ENCODE peak calls at places on chromosomes 7 and 10, in four cellular contexts. N is A549, S is WTC11, Q is K562. L is an unnamed sample.

GRCh38 chr10:49050338-49050737 is 65.0 kb downstream of the VSTM4 start:
- DNase-seq in S (no peak), N (no peak), Q (no peak), L (no peak)

GRCh38 chr7:107258737-107259136 is 89.9 kb downstream of the HBP1 start:
- DNase-seq in N (no peak), Q (no peak), S (no peak), L (no peak)

GRCh38 chr7:92691578-92691977 is 101.4 kb upstream of the FAM133B start:
- DNase-seq in N (peak), S (no peak), Q (peak), L (peak)

GRCh38 chr7:50832744-50833143 is 50.0 kb upstream of the GRB10 start:
- DNase-seq in Q (no peak), S (no peak), N (peak), L (no peak)

GRCh38 chr7:47681241-47681810 is 99.4 kb upstream of the TNS3 start:
- DNase-seq in S (no peak), N (no peak), Q (no peak), L (no peak)

GRCh38 chr10:116620423-116621400 is at the start of gene PNLIPRP2:
- DNase-seq in Q (no peak), N (no peak), S (no peak), L (peak)

GRCh38 chr7:124765401-124766352 is at the start of gene GPR37:
- DNase-seq in Q (peak), S (peak), N (peak), L (no peak)

GRCh38 chr10:37972396-37972795 is 4.1 kb downstream of the ZNF25 start:
- DNase-seq in S (no peak), Q (no peak), N (no peak), L (no peak)

GRCh38 chr7:95066736-95067530 is 159.5 kb downstream of the PPP1R9A start:
- DNase-seq in N (peak), S (no peak), Q (no peak), L (peak)

GRCh38 chr10:75071164-75071489 is 40.3 kb upstream of the SAMD8 start:
- DNase-seq in N (no peak), Q (no peak), S (no peak), L (no peak)

GRCh38 chr7:497346-497745 is 22.3 kb downstream of the PDGFA start:
- DNase-seq in Q (no peak), S (no peak), N (no peak), L (no peak)

GRCh38 chr10:97018251-97019212 is 167.2 kb downstream of the SLIT1 start:
- DNase-seq in Q (no peak), S (no peak), N (no peak), L (no peak)

GRCh38 chr10:19815036-19815435 is 1.2 kb upstream of the PLXDC2 start:
- DNase-seq in N (no peak), Q (no peak), S (no peak), L (no peak)

GRCh38 chr10:19816420-19817250 is at the start of gene PLXDC2:
- DNase-seq in S (peak), Q (no peak), N (peak), L (no peak)

GRCh38 chr10:19817251-19818046 is 1.2 kb downstream of the PLXDC2 start:
- DNase-seq in N (no peak), S (peak), Q (no peak), L (no peak)

GRCh38 chr10:19812976-19813375 is 3.3 kb upstream of the PLXDC2 start:
- DNase-seq in S (no peak), N (no peak), Q (no peak), L (no peak)

GRCh38 chr10:19815478-19816419 is 483 bp upstream of the PLXDC2 start:
- DNase-seq in N (peak), Q (no peak), S (peak), L (no peak)
- TF ChIP-seq NR3C1 in N (no peak), Q (no peak), S (no peak), L (no peak)

GRCh38 chr7:112204072-112204775 is 2.0 kb downstream of the DOCK4 start:
- DNase-seq in N (no peak), S (no peak), Q (no peak), L (no peak)

GRCh38 chr7:112206238-112207105 is at the start of the genes DOCK4 and ZNF277:
- DNase-seq in Q (peak), N (peak), S (peak), L (peak)

GRCh38 chr7:112204776-112205347 is 1.3 kb downstream of the DOCK4 start:
- DNase-seq in N (no peak), Q (no peak), S (no peak), L (no peak)

GRCh38 chr7:112207106-112207592 is 654 bp downstream of the ZNF277 start:
- DNase-seq in Q (peak), N (no peak), S (no peak), L (no peak)

GRCh38 chr7:112205348-112206237 is 606 bp downstream of the DOCK4 start:
- DNase-seq in N (peak), S (peak), Q (peak), L (peak)
- TF ChIP-seq NR3C1 in N (no peak), S (no peak), Q (no peak), L (no peak)

GRCh38 chr7:111527545-111527944 is 34.7 kb downstream of the IMMP2L start:
- DNase-seq in S (no peak), N (no peak), Q (no peak), L (no peak)

GRCh38 chr7:111530356-111530668 is 32.0 kb downstream of the IMMP2L start:
- DNase-seq in Q (no peak), S (no peak), N (no peak), L (no peak)

GRCh38 chr7:111531993-111532392 is 30.3 kb downstream of the IMMP2L start:
- DNase-seq in Q (no peak), N (no peak), S (no peak), L (no peak)

GRCh38 chr7:111528331-111528730 is 34.0 kb downstream of the IMMP2L start:
- DNase-seq in N (no peak), Q (no peak), S (no peak), L (no peak)

GRCh38 chr7:111529507-111530355 is 32.6 kb downstream of the IMMP2L start:
- DNase-seq in Q (no peak), S (no peak), N (peak), L (peak)
- TF ChIP-seq NR3C1 in Q (no peak), S (no peak), N (no peak), L (no peak)

DNA sequence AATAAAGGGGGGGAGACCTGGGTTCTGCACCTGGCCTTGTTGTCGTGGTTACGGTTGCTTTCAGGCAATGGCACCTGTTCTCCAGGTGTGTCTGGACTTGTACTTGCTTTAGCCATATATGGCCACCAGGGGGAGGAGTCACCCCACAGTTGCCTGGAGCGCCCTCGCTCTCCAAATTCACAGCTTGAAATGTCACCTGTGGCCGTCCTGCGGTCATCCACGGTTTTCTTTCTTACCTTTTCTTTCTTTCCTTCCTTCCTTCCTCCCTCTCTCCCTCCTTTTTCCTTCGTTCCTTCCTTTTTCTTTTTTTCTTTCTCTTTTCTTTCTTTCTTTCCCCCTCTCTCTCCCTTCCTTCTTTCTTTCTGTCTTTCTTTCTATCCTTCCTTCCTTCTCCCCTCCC is 157.2 kb upstream of the ZNF92 start:
- DNase-seq in N (peak), Q (no peak), S (peak), L (peak)
- TF ChIP-seq NR3C1 in N (no peak), Q (no peak), S (no peak), L (no peak)

GRCh38 chr10:71396084-71396713 is 521 bp upstream of the CDH23 start:
- DNase-seq in Q (peak), S (peak), N (peak), L (no peak)
- TF ChIP-seq NR3C1 in Q (no peak), S (no peak), N (no peak), L (no peak)

GRCh38 chr10:35854661-35855060 is 212.6 kb upstream of the FZD8 start:
- DNase-seq in S (no peak), N (no peak), Q (no peak), L (no peak)
- TF ChIP-seq NR3C1 in S (no peak), N (no peak), Q (no peak), L (no peak)

GRCh38 chr7:134788191-134788590 is 8.8 kb downstream of the CALD1 start:
- DNase-seq in S (no peak), Q (no peak), N (no peak), L (no peak)
- TF ChIP-seq NR3C1 in S (no peak), Q (no peak), N (no peak), L (no peak)

DNA sequence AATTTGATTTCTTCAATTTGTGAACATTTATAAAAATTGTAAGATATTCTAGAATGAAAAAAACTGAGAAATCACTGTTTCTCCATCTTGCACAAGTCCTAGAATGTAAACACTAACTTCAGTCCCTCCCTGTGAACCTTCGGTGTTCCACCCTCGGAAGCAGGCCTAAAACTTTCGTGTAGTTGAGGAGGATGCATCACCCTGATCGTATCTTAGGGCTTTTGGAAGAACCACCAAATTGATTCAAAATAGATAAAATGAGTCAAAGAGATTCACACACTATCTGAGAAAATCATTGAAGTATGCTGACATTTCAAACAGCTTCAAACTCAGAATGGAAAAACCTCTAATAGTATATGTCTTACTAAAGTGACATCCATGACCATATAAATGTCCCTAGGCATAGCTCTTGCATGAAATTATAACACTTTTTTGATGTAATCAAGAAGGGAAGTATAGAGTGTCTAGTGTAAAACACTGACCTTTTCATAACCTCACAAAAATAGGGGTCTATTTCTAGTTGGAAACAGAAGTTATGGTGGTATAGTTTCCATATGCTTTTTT is 271.0 kb downstream of the GATA3 start:
- DNase-seq in N (no peak), S (no peak), Q (no peak), L (no peak)
- TF ChIP-seq NR3C1 in N (no peak), S (no peak), Q (no peak), L (no peak)